ENCODE peak calls at places on chromosomes 6 and 20, in six cellular contexts. H is stimulated activated CD8-positive, alpha-beta memory T cell treated with anti-CD3 and anti-CD28 coated beads, Interleukin-15, amount 100 ng/mL, for 1 hour; W is NCI-H226; G is lung microvascular endothelial cell; O is astrocyte of the cerebellum; D is ovary. T is an unnamed sample.

GRCh38 chr6:165249808-165250207 is 59.6 kb downstream of the C6orf118 start:
- DNase-seq in H (no peak), W (no peak), G (no peak), O (no peak), D (no peak), T (no peak)

GRCh38 chr6:32068867-32069266 is 30.7 kb downstream of the CYP21A2 start:
- DNase-seq in H (no peak), W (no peak), G (no peak), O (no peak), D (no peak), T (no peak)

GRCh38 chr20:63542031-63542559 is 4.9 kb upstream of the PTK6 start:
- DNase-seq in H (no peak), W (no peak), G (no peak), O (no peak), D (no peak), T (no peak)

GRCh38 chr20:58652606-58653303 is 1.7 kb downstream of the STX16 start:
- DNase-seq in H (peak; percentile 13), W (no peak), G (peak; percentile 38), O (no peak), D (no peak), T (peak; percentile 47)

GRCh38 chr6:33980176-33980805 is 165.6 kb downstream of the GRM4 start:
- DNase-seq in H (no peak), W (no peak), G (no peak), O (no peak), D (no peak), T (no peak)

GRCh38 chr6:100466410-100467143 is 1.9 kb upstream of the SIM1 start:
- DNase-seq in H (no peak), W (no peak), G (no peak), O (no peak), D (no peak), T (no peak)

GRCh38 chr6:127923135-127923534 is 22.3 kb upstream of the THEMIS start:
- DNase-seq in H (no peak), W (no peak), G (no peak), O (no peak), D (no peak), T (no peak)

GRCh38 chr6:98769546-98769945 is 64.8 kb upstream of the POU3F2 start:
- DNase-seq in H (no peak), W (peak; percentile 12), G (peak; percentile 9), O (peak; percentile 22), D (no peak), T (no peak)

GRCh38 chr6:87237804-87238203 is 82.4 kb downstream of the ZNF292 start:
- DNase-seq in H (no peak), W (no peak), G (peak; percentile 41), O (peak; percentile 3), D (no peak), T (no peak)

GRCh38 chr20:62320581-62321354 is 18.0 kb downstream of the ADRM1 start:
- DNase-seq in H (no peak), W (no peak), G (no peak), O (no peak), D (no peak), T (no peak)

GRCh38 chr6:88008411-88008810 is 39.2 kb upstream of the SPACA1 start:
- DNase-seq in H (no peak), W (no peak), G (no peak), O (peak; percentile 3), D (no peak), T (no peak)

GRCh38 chr6:36916159-36916558 is 30.4 kb downstream of the C6orf89 start:
- DNase-seq in H (no peak), W (no peak), G (no peak), O (no peak), D (no peak), T (no peak)

GRCh38 chr6:582370-582769 is 74.5 kb downstream of the HUS1B start:
- DNase-seq in H (no peak), W (no peak), G (no peak), O (peak; percentile 12), D (no peak), T (no peak)

GRCh38 chr6:147109707-147110106 is 94.5 kb upstream of the STXBP5 start:
- DNase-seq in H (no peak), W (no peak), G (no peak), O (no peak), D (no peak), T (no peak)

GRCh38 chr6:44531447-44532015 is 144.0 kb downstream of the CDC5L start:
- DNase-seq in H (no peak), W (no peak), G (no peak), O (no peak), D (no peak), T (no peak)

GRCh38 chr6:151916075-151916474 is 108.6 kb downstream of the ESR1 start:
- DNase-seq in H (no peak), W (no peak), G (no peak), O (no peak), D (no peak), T (no peak)

GRCh38 chr6:116547358-116547757 is 1.9 kb upstream of the TRAPPC3L start:
- DNase-seq in H (no peak), W (no peak), G (no peak), O (no peak), D (no peak), T (no peak)

GRCh38 chr20:45704969-45705637 is at the start of gene WFDC10B:
- DNase-seq in H (no peak), W (no peak), G (no peak), O (no peak), D (no peak), T (no peak)

GRCh38 chr6:33935439-33936080 is 131.8 kb upstream of the MLN start:
- DNase-seq in H (no peak), W (no peak), G (no peak), O (no peak), D (no peak), T (no peak)

GRCh38 chr20:3405139-3405538 is 2.3 kb downstream of the DNAAF9 start:
- DNase-seq in H (no peak), W (no peak), G (no peak), O (no peak), D (no peak), T (no peak)

GRCh38 chr6:736657-737446 is 43.9 kb upstream of the EXOC2 start:
- DNase-seq in H (no peak), W (no peak), G (no peak), O (no peak), D (no peak), T (no peak)

GRCh38 chr6:7172605-7173185 is 64.9 kb downstream of the RREB1 start:
- DNase-seq in H (no peak), W (no peak), G (no peak), O (peak; percentile 23), D (no peak), T (no peak)

GRCh38 chr6:129679758-129680157 is 30.2 kb downstream of the ARHGAP18 start:
- DNase-seq in H (no peak), W (no peak), G (no peak), O (no peak), D (no peak), T (no peak)

GRCh38 chr6:105346052-105346451 is 56.8 kb downstream of the PREP start:
- DNase-seq in H (no peak), W (no peak), G (no peak), O (peak; percentile 39), D (no peak), T (no peak)